ENCODE peak calls at places on chromosomes 5 and 9, in eight cellular contexts. One of them, this sample, is unnamed.

GRCh38 chr9:97470076-97470475 is 31.4 kb upstream of the TMOD1 start:
- DNase-seq in stimulated activated CD4-positive, alpha-beta T cell treated with anti-CD3 and anti-CD28 coated beads, Interleukin-2, amount 100 ng/mL, for 48 hours: no peak
- DNase-seq in M059J: no peak
- DNase-seq in OCI-M1: no peak
- DNase-seq in glomerular endothelial cell: no peak
- DNase-seq in iris pigment epithelial cell: no peak
- DNase-seq in NCI-H2029: no peak
- DNase-seq in GM12865: peak
- DNase-seq in this sample: no peak

GRCh38 chr9:69485466-69485865 is 160.5 kb downstream of the ENTREP1 start:
- DNase-seq in stimulated activated CD4-positive, alpha-beta T cell treated with anti-CD3 and anti-CD28 coated beads, Interleukin-2, amount 100 ng/mL, for 48 hours: no peak
- DNase-seq in M059J: no peak
- DNase-seq in OCI-M1: no peak
- DNase-seq in glomerular endothelial cell: no peak
- DNase-seq in iris pigment epithelial cell: no peak
- DNase-seq in NCI-H2029: no peak
- DNase-seq in GM12865: no peak
- DNase-seq in this sample: no peak

GRCh38 chr9:120894404-120895226 is 17.6 kb upstream of the PHF19 start:
- DNase-seq in stimulated activated CD4-positive, alpha-beta T cell treated with anti-CD3 and anti-CD28 coated beads, Interleukin-2, amount 100 ng/mL, for 48 hours: no peak
- DNase-seq in M059J: no peak
- DNase-seq in OCI-M1: no peak
- DNase-seq in glomerular endothelial cell: no peak
- DNase-seq in iris pigment epithelial cell: peak
- DNase-seq in NCI-H2029: no peak
- DNase-seq in GM12865: no peak
- DNase-seq in this sample: no peak

GRCh38 chr5:176817864-176818377 is 7.6 kb downstream of the UNC5A start:
- DNase-seq in stimulated activated CD4-positive, alpha-beta T cell treated with anti-CD3 and anti-CD28 coated beads, Interleukin-2, amount 100 ng/mL, for 48 hours: no peak
- DNase-seq in M059J: no peak
- DNase-seq in OCI-M1: no peak
- DNase-seq in glomerular endothelial cell: no peak
- DNase-seq in iris pigment epithelial cell: peak
- DNase-seq in NCI-H2029: peak
- DNase-seq in GM12865: no peak
- DNase-seq in this sample: no peak

GRCh38 chr5:154482528-154483449 is 4.8 kb upstream of the HAND1 start:
- DNase-seq in stimulated activated CD4-positive, alpha-beta T cell treated with anti-CD3 and anti-CD28 coated beads, Interleukin-2, amount 100 ng/mL, for 48 hours: no peak
- DNase-seq in M059J: no peak
- DNase-seq in OCI-M1: no peak
- DNase-seq in glomerular endothelial cell: no peak
- DNase-seq in iris pigment epithelial cell: no peak
- DNase-seq in NCI-H2029: no peak
- DNase-seq in GM12865: no peak
- DNase-seq in this sample: no peak

GRCh38 chr5:133611357-133612020 is 852 bp downstream of the FSTL4 start:
- DNase-seq in stimulated activated CD4-positive, alpha-beta T cell treated with anti-CD3 and anti-CD28 coated beads, Interleukin-2, amount 100 ng/mL, for 48 hours: no peak
- DNase-seq in M059J: no peak
- DNase-seq in OCI-M1: no peak
- DNase-seq in glomerular endothelial cell: no peak
- DNase-seq in iris pigment epithelial cell: no peak
- DNase-seq in NCI-H2029: peak
- DNase-seq in GM12865: no peak
- DNase-seq in this sample: no peak

GRCh38 chr5:141835928-141836667 is 42.1 kb downstream of the PCDH1 start:
- DNase-seq in stimulated activated CD4-positive, alpha-beta T cell treated with anti-CD3 and anti-CD28 coated beads, Interleukin-2, amount 100 ng/mL, for 48 hours: no peak
- DNase-seq in M059J: no peak
- DNase-seq in OCI-M1: no peak
- DNase-seq in glomerular endothelial cell: no peak
- DNase-seq in iris pigment epithelial cell: peak
- DNase-seq in NCI-H2029: no peak
- DNase-seq in GM12865: no peak
- DNase-seq in this sample: no peak

GRCh38 chr9:98808411-98808815 is 943 bp downstream of the GALNT12 start:
- DNase-seq in stimulated activated CD4-positive, alpha-beta T cell treated with anti-CD3 and anti-CD28 coated beads, Interleukin-2, amount 100 ng/mL, for 48 hours: no peak
- DNase-seq in M059J: no peak
- DNase-seq in OCI-M1: no peak
- DNase-seq in glomerular endothelial cell: no peak
- DNase-seq in iris pigment epithelial cell: no peak
- DNase-seq in NCI-H2029: peak
- DNase-seq in GM12865: no peak
- DNase-seq in this sample: peak

GRCh38 chr9:134294228-134295071 is 31.8 kb upstream of the RXRA start:
- DNase-seq in stimulated activated CD4-positive, alpha-beta T cell treated with anti-CD3 and anti-CD28 coated beads, Interleukin-2, amount 100 ng/mL, for 48 hours: no peak
- DNase-seq in M059J: peak
- DNase-seq in OCI-M1: no peak
- DNase-seq in glomerular endothelial cell: no peak
- DNase-seq in iris pigment epithelial cell: peak
- DNase-seq in NCI-H2029: no peak
- DNase-seq in GM12865: no peak
- DNase-seq in this sample: no peak